ENCODE peak calls at places on chromosomes 16 and 17, in eight cellular contexts. F, V, E, I, D, Q, G and K are unnamed samples.

GRCh38 chr16:27787661-27788060 is 237.7 kb downstream of the KATNIP start:
- DNase-seq in F (no peak), V (no peak), E (no peak), I (no peak), D (no peak), Q (no peak), G (no peak), K (no peak)

GRCh38 chr16:54677551-54677950 is 253.1 kb upstream of the IRX5 start:
- DNase-seq in F (no peak), V (no peak), E (no peak), I (no peak), D (peak; percentile 46), Q (no peak), G (no peak), K (no peak)

GRCh38 chr16:53789159-53789558 is 85.2 kb downstream of the FTO start:
- DNase-seq in F (no peak), V (no peak), E (no peak), I (no peak), D (no peak), Q (no peak), G (peak; percentile 84), K (no peak)

GRCh38 chr17:69802045-69802740 is 272.8 kb upstream of the KCNJ16 start:
- DNase-seq in F (no peak), V (no peak), E (peak; percentile 24), I (no peak), D (no peak), Q (no peak), G (no peak), K (no peak)

GRCh38 chr16:22123146-22123545 is 30.8 kb downstream of the VWA3A start:
- DNase-seq in F (no peak), V (no peak), E (peak; percentile 31), I (no peak), D (no peak), Q (no peak), G (no peak), K (no peak)

GRCh38 chr17:67606896-67607604 is 110.7 kb upstream of the NOL11 start:
- DNase-seq in F (no peak), V (peak; percentile 75), E (no peak), I (peak; percentile 65), D (peak; percentile 69), Q (no peak), G (no peak), K (no peak)

GRCh38 chr16:86673090-86673955 is 95.0 kb downstream of the FOXL1 start:
- DNase-seq in F (no peak), V (peak; percentile 23), E (no peak), I (no peak), D (no peak), Q (no peak), G (no peak), K (no peak)

GRCh38 chr16:89873822-89874689 is 664 bp downstream of the TCF25 start:
- DNase-seq in F (peak; percentile 99), V (peak; percentile 96), E (peak; percentile 98), I (peak; percentile 94), D (peak; percentile 97), Q (peak; percentile 94), G (peak; percentile 95), K (peak; percentile 98)

GRCh38 chr16:30417447-30418349 is 10.3 kb downstream of the ZNF771 start:
- DNase-seq in F (peak; percentile 85), V (peak; percentile 96), E (peak; percentile 98), I (peak; percentile 92), D (peak; percentile 90), Q (no peak), G (peak; percentile 88), K (peak; percentile 91)
- TF ChIP-seq POLR2A in F (no peak), V (peak; percentile 42), E (peak; percentile 26), I (peak; percentile 76), D (no peak), Q (no peak), G (no peak), K (peak; percentile 70)

GRCh38 chr17:28328325-28328724 is 6.9 kb downstream of the IFT20 start:
- DNase-seq in F (no peak), V (no peak), E (no peak), I (no peak), D (peak; percentile 14), Q (no peak), G (peak; percentile 17), K (no peak)
- H3K27ac ChIP-seq in F (no peak overlapping the region), V (no peak overlapping the region), E (no peak overlapping the region), I (no peak overlapping the region), D (no peak overlapping the region), Q (no peak overlapping the region), G (no peak overlapping the region), K (no peak overlapping the region)

DNA sequence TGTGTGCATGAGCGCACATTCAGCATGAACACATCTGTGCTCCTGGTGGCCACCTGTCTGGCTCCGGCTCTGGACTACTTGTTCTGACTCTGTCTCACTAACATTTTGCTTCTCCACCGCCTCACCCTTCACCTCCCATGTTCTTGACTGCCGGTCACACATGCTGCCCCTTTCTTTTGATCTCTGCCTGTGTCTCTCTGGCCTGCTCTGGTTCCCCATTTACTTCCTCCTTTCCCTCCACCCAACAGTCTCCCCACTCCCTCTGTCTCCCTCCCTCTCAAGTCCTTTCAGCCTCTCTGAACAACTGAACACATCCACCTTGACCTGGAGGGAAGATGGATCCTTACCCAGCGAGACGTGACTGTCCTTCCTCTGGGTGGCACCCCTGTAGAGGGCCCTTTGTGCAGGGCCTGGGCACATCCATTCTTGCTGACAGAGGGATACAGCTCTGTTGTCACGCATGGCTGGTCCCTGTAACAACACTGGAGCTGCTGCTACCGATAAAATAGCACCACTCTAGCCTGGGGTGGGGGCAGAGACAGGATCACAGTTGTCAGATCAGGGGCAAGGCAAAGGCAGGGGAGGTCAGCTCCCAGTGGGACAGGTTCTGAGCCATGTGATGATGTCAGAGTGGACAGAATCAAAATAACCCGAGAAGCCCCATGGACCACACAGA is 11.0 kb downstream of the ZSCAN32 start:
- DNase-seq in F (no peak), V (no peak), E (no peak), I (no peak), D (no peak), Q (no peak), G (no peak), K (no peak)
- H3K9me3 ChIP-seq in F (peaks cover 57% of the 10 kb centered on the region), V (no peaks in the 10 kb centered on the region), E (peaks cover 83% of the 10 kb centered on the region), I (no peaks in the 10 kb centered on the region), D (peaks cover 82% of the 10 kb centered on the region), Q (peaks cover 19% of the 10 kb centered on the region), G (peaks cover 53% of the 10 kb centered on the region), K (peaks cover 4% of the 10 kb centered on the region)

GRCh38 chr16:3305109-3306068 is at the start of the genes TIGD7 and ZNF75A:
- DNase-seq in F (peak; percentile 86), V (peak; percentile 92), E (peak; percentile 95), I (peak; percentile 82), D (peak; percentile 83), Q (peak; percentile 56), G (peak; percentile 88), K (peak; percentile 91)
- TF ChIP-seq POLR2A in F (peak; percentile 93), V (peak; percentile 97), E (peak; percentile 77), I (peak; percentile 90), D (no peak), Q (peak; percentile 74), G (peak; percentile 89), K (peak; percentile 86)

DNA sequence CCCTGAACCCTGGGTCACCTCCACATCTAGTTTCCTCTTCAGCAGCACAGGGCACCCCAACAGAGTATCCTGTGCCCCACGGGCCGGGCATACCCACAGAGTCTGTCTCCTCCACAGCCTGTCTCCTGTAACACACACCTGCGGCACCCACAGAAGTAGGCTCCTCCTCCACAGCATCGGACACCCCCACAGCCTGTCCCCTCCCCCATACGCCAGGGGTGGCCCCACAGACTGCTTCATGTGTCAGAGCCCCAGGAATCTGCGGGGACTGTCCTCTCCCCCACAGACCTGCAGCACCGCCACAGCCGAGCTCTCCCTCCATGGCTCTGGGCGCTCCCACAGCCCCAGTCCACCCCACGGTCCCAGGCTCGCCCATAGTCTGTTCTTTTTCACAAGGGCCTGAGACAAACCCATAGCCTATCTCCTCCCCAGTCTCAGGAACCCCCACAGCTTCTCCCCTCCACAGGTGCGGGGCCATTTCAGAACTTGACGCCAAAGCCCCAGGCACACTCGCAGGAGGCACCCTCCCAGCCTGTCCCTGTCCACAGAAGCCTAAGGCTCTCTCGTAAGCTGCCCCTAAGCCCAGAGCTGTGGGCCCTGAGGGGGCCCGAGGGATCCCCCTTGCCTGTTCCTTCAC is 1.4 kb downstream of the KIAA0753 start:
- DNase-seq in F (peak; percentile 35), V (peak; percentile 6), E (no peak), I (no peak), D (no peak), Q (no peak), G (no peak), K (no peak)
- H3K27ac ChIP-seq in F (no peak overlapping the region), V (no peak overlapping the region), E (peak overlapping the region; percentile 97), I (no peak overlapping the region), D (peak overlapping the region; percentile 88), Q (peak overlapping the region; percentile 86), G (peak overlapping the region; percentile 15), K (no peak overlapping the region)

DNA sequence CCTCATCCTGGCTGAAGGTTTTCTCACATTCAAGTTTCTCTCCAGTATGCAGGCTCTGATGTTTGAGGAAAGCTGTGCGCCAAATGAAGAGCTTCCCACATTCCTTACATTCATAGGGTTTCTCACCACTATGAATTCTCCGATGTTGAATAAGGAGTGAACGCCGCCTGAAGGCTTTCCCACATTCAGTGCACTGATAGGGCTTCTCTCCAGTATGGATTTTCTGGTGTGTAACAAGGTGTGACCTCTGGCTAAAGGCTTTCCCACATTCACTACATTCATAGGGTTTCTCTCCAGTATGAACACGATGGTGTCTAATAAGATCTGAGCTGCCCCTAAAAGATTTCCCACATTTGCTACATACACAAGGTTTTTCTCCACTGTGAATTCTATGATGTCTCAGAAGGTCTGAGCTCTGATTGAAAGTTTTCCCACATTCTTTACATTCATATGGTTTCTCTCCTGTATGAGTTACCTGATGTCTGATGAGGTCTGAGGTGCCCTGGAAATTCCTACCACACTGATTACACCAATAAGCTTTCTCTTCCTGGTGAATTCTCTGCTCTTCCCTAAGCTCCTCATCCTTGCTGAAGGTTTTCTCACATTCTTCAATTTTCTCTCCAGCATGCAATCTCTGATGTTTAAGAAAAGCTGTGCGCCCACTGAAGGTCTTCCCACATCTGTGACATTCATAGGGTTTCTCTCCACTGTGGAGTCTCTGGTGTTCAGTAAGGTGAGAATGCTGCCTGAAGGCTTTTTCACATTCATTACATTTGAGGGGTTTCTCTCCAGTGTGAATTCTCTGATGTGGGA is 8.9 kb downstream of the ZNF594 start:
- DNase-seq in F (no peak), V (no peak), E (no peak), I (no peak), D (no peak), Q (no peak), G (no peak), K (no peak)
- H3K9me3 ChIP-seq in F (peaks cover 55% of the 10 kb centered on the region), V (peaks cover 34% of the 10 kb centered on the region), E (peaks cover 100% of the 10 kb centered on the region), I (no peaks in the 10 kb centered on the region), D (peaks cover 93% of the 10 kb centered on the region), Q (peaks cover 19% of the 10 kb centered on the region), G (peaks cover 76% of the 10 kb centered on the region), K (peaks cover 80% of the 10 kb centered on the region)

DNA sequence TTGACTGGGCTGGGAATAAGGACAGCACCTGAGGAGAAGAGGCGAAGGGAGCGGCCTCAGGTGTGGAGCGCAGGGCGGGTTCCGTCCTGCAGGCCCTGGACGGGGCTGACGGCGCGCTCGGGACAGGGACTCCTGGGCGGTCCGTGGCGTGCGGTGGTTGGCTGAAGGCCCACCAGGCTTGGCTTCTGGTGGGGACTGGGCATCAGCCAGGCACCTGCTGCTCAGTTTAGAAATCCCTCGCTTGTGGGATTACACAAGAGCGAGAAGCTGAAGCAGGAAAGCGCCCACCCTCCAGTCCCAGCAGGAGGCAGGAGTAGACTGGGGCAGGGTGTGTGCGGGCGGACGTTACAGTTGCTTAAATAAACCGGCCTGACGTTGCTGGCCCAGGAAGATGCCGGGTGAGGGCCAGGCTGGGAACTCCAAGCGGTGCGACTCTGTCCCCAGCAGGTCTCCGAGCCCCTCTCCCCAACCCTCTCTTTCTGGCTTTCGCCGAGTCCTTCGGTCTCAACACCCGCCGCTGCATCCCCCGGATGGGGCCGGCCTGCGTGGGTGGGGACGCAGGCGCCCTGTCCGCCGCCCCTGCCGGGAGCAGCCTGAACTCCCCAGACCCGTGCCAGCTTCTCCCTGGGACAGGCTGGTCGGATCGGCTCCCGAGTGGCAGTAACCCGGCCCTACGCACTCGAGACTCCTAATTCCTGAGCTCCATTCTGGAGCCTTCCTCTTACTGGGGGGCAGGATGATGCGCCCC is 639 bp downstream of the MIF4GD start:
- DNase-seq in F (peak; percentile 74), V (peak; percentile 76), E (peak; percentile 87), I (peak; percentile 83), D (peak; percentile 66), Q (no peak), G (peak; percentile 76), K (peak; percentile 77)
- TF ChIP-seq POLR2A in F (no peak), V (peak; percentile 42), E (peak; percentile 33), I (peak; percentile 79), D (no peak), Q (no peak), G (peak; percentile 79), K (no peak)